ENCODE peak calls at places on chromosomes 16 and 17, in seven cellular contexts. O is stimulated activated CD4-positive, alpha-beta T cell treated with anti-CD3 and anti-CD28 coated beads, Interleukin-4, amount 100 ng/mL, for 4 hours; T is NCI-H345; U is HTR-8/SVneo; Y is activated T-cell treated with anti-CD3 and anti-CD28 coated beads for 1 hour; J is adipocyte; C is renal cortical epithelial cell. Q is an unnamed sample.

GRCh38 chr17:48995871-48996695 is 1.1 kb upstream of the IGF2BP1 start:
- DNase-seq in J (peak), T (no peak), U (peak), Y (no peak), O (no peak), C (no peak), Q (no peak)

GRCh38 chr17:4426499-4427208 is 7.1 kb upstream of the SPNS3 start:
- DNase-seq in O (no peak), Y (no peak), C (peak), J (no peak), T (no peak), U (no peak), Q (no peak)

GRCh38 chr17:76394166-76394565 is 9.8 kb downstream of the SPHK1 start:
- DNase-seq in U (no peak), C (peak), J (no peak), T (peak), Y (no peak), O (no peak), Q (peak)

GRCh38 chr17:54839022-54839806 is 61.4 kb upstream of the TOM1L1 start:
- DNase-seq in O (no peak), T (no peak), Y (no peak), J (no peak), C (no peak), U (no peak), Q (no peak)

GRCh38 chr16:79163666-79164377 is 436.7 kb downstream of the MAF start:
- DNase-seq in O (no peak), T (peak), J (no peak), U (no peak), Y (no peak), C (no peak), Q (no peak)

GRCh38 chr17:71828182-71828596 is 292.6 kb upstream of the SOX9 start:
- DNase-seq in C (peak), J (no peak), T (peak), O (no peak), Y (no peak), U (no peak), Q (no peak)

GRCh38 chr16:56643080-56643778 is 4.8 kb downstream of the MT1A start:
- DNase-seq in Y (peak), C (peak), O (peak), T (no peak), J (peak), U (no peak), Q (no peak)

GRCh38 chr16:12236491-12237030 is 260.0 kb downstream of the SNX29 start:
- DNase-seq in T (no peak), Y (no peak), J (no peak), U (no peak), O (no peak), C (peak), Q (no peak)

GRCh38 chr17:75724016-75725003 is 3.1 kb downstream of the ITGB4 start:
- DNase-seq in T (no peak), O (no peak), J (no peak), Y (no peak), U (no peak), C (no peak), Q (no peak)

GRCh38 chr16:29111421-29111820 is 126.6 kb downstream of the LAT start:
- DNase-seq in J (no peak), C (no peak), U (no peak), Y (no peak), O (no peak), T (no peak), Q (no peak)

GRCh38 chr17:4554441-4554996 is 665 bp downstream of the MYBBP1A start:
- DNase-seq in C (no peak), T (no peak), O (no peak), J (no peak), Y (no peak), U (no peak), Q (no peak)

GRCh38 chr17:1025733-1026598 is 29.0 kb downstream of the TIMM22 start:
- DNase-seq in Y (no peak), T (no peak), C (no peak), U (no peak), J (no peak), O (no peak), Q (no peak)

GRCh38 chr16:3792472-3793012 is 75.2 kb upstream of the TRAP1 start:
- DNase-seq in Y (no peak), O (no peak), J (no peak), C (no peak), T (no peak), U (no peak), Q (no peak)

GRCh38 chr17:67620636-67621035 is 97.1 kb upstream of the NOL11 start:
- DNase-seq in C (no peak), O (no peak), Y (no peak), T (no peak), U (no peak), J (no peak), Q (no peak)

GRCh38 chr16:30949655-30950515 is 1.0 kb downstream of the ORAI3 start:
- DNase-seq in Y (no peak), J (peak), O (peak), U (peak), C (peak), T (peak), Q (peak)